ENCODE peak calls at places on chromosomes 16 and 17, in seven cellular contexts. A is esophagus muscularis mucosa; N is GM06990; H is fibroblast of the aortic adventitia; D is CD4-positive, alpha-beta T cell; J is AG09319; Q is AG10803. B is an unnamed sample.

GRCh38 chr17:79251824-79252223 is 177.2 kb downstream of the ENGASE start:
- DNase-seq in A (no peak), N (no peak), H (no peak), D (no peak), J (no peak), Q (no peak), B (no peak)

GRCh38 chr16:24689128-24689527 is 40.3 kb upstream of the TNRC6A start:
- DNase-seq in A (no peak), N (no peak), H (peak), D (no peak), J (peak), Q (peak), B (no peak)

GRCh38 chr17:68301438-68301959 is 10.2 kb downstream of the ARSG start:
- DNase-seq in A (no peak), N (no peak), H (no peak), D (no peak), J (no peak), Q (no peak), B (no peak)

GRCh38 chr16:57639172-57639571 is 10.7 kb downstream of the ADGRG1 start:
- DNase-seq in A (no peak), N (peak), H (no peak), D (peak), J (no peak), Q (no peak), B (no peak)

GRCh38 chr17:17216236-17216635 is 10.1 kb upstream of the PLD6 start:
- DNase-seq in A (no peak), N (no peak), H (no peak), D (no peak), J (no peak), Q (no peak), B (no peak)

GRCh38 chr16:31880322-31880979 is 6.8 kb downstream of the ZNF267 start:
- DNase-seq in A (no peak), N (no peak), H (peak), D (no peak), J (no peak), Q (peak), B (no peak)

GRCh38 chr16:18932243-18932997 is 6.2 kb upstream of the SMG1 start:
- DNase-seq in A (no peak), N (no peak), H (peak), D (no peak), J (no peak), Q (peak), B (no peak)

GRCh38 chr17:42937712-42938596 is 26.3 kb downstream of the AARSD1 start:
- DNase-seq in A (no peak), N (no peak), H (peak), D (no peak), J (no peak), Q (peak), B (peak)

GRCh38 chr16:86578056-86578455 is 293 bp upstream of the FOXL1 start:
- DNase-seq in A (no peak), N (no peak), H (no peak), D (no peak), J (peak), Q (no peak), B (no peak)

GRCh38 chr17:31072186-31072585 is 22.6 kb upstream of the NF1 start:
- DNase-seq in A (no peak), N (no peak), H (peak), D (no peak), J (peak), Q (peak), B (no peak)

GRCh38 chr16:57165483-57165882 is 20.4 kb downstream of the PSME3IP1 start:
- DNase-seq in A (no peak), N (no peak), H (no peak), D (no peak), J (no peak), Q (no peak), B (no peak)

GRCh38 chr17:30521766-30522165 is 44.6 kb downstream of the GOSR1 start:
- DNase-seq in A (no peak), N (no peak), H (no peak), D (no peak), J (no peak), Q (no peak), B (no peak)

GRCh38 chr17:73230088-73230487 is 31.6 kb downstream of the CPSF4L start:
- DNase-seq in A (no peak), N (no peak), H (no peak), D (no peak), J (no peak), Q (no peak), B (no peak)

GRCh38 chr17:61416540-61417363 is 17.1 kb downstream of the TBX2 start:
- DNase-seq in A (peak), N (no peak), H (peak), D (no peak), J (peak), Q (peak), B (peak)

GRCh38 chr16:25108054-25108453 is 3.5 kb upstream of the LCMT1 start:
- DNase-seq in A (no peak), N (peak), H (no peak), D (peak), J (no peak), Q (no peak), B (peak)

GRCh38 chr17:72510454-72511016 is 389.7 kb downstream of the SOX9 start:
- DNase-seq in A (no peak), N (peak), H (no peak), D (no peak), J (no peak), Q (peak), B (no peak)

GRCh38 chr17:78831688-78832540 is 8.7 kb downstream of the USP36 start:
- DNase-seq in A (no peak), N (no peak), H (no peak), D (no peak), J (no peak), Q (no peak), B (no peak)

GRCh38 chr16:83967838-83968482 is at the start of gene NECAB2:
- DNase-seq in A (no peak), N (peak), H (peak), D (no peak), J (no peak), Q (peak), B (peak)
- TF ChIP-seq CTCF in A (peak), N (peak), H (peak), D (no peak), J (peak), Q (peak), B (peak)

GRCh38 chr16:51039638-51040331 is 111.3 kb downstream of the SALL1 start:
- DNase-seq in A (no peak), N (no peak), H (no peak), D (no peak), J (no peak), Q (no peak), B (no peak)
- TF ChIP-seq CTCF in A (no peak), N (no peak), H (no peak), D (no peak), J (no peak), Q (no peak), B (no peak)

GRCh38 chr17:64172510-64172909 is 42.6 kb upstream of the ERN1 start:
- DNase-seq in A (no peak), N (no peak), H (no peak), D (no peak), J (no peak), Q (no peak), B (no peak)
- TF ChIP-seq CTCF in A (no peak), N (no peak), H (no peak), D (no peak), J (no peak), Q (no peak), B (no peak)

GRCh38 chr16:69526831-69527655 is 38.7 kb upstream of the NFAT5 start:
- DNase-seq in A (no peak), N (no peak), H (no peak), D (no peak), J (no peak), Q (no peak), B (no peak)
- TF ChIP-seq CTCF in A (no peak), N (no peak), H (no peak), D (no peak), J (no peak), Q (no peak), B (no peak)

GRCh38 chr17:82019208-82019727 is 3.4 kb downstream of the CENPX start:
- DNase-seq in A (no peak), N (no peak), H (no peak), D (no peak), J (no peak), Q (no peak), B (no peak)
- TF ChIP-seq CTCF in A (no peak), N (no peak), H (no peak), D (no peak), J (no peak), Q (no peak), B (no peak)

B was measured in GM20000.